ENCODE peak calls at places on chromosome 1, in five cellular contexts. One of them, this sample, is unnamed.

GRCh38 chr1:234853906-234854647 is 244.1 kb upstream of the IRF2BP2 start:
- DNase-seq in HepG2: no peak
- DNase-seq in K562: no peak
- DNase-seq in H1: no peak
- DNase-seq in GM12878: no peak
- DNase-seq in this sample: no peak

GRCh38 chr1:112713466-112714312 is 1.4 kb downstream of the PPM1J start:
- DNase-seq in H1: no peak
- DNase-seq in K562: no peak
- DNase-seq in HepG2: no peak
- DNase-seq in GM12878: no peak
- DNase-seq in this sample: no peak

GRCh38 chr1:150156868-150157603 is 7.3 kb downstream of the PLEKHO1 start:
- DNase-seq in K562: no peak
- DNase-seq in HepG2: no peak
- DNase-seq in GM12878: no peak
- DNase-seq in H1: no peak
- DNase-seq in this sample: no peak

GRCh38 chr1:38778521-38778920 is 81.1 kb downstream of the RRAGC start:
- DNase-seq in GM12878: no peak
- DNase-seq in H1: no peak
- DNase-seq in HepG2: no peak
- DNase-seq in K562: no peak
- DNase-seq in this sample: no peak

GRCh38 chr1:196407358-196408041 is 200.7 kb downstream of the KCNT2 start:
- DNase-seq in HepG2: no peak
- DNase-seq in GM12878: no peak
- DNase-seq in H1: no peak
- DNase-seq in K562: no peak
- DNase-seq in this sample: no peak

GRCh38 chr1:245045087-245045881 is 109.5 kb upstream of the KIF26B start:
- DNase-seq in HepG2: peak
- DNase-seq in K562: no peak
- DNase-seq in H1: no peak
- DNase-seq in GM12878: no peak
- DNase-seq in this sample: no peak

GRCh38 chr1:54401799-54402198 is 4.4 kb downstream of the SSBP3 start:
- DNase-seq in H1: no peak
- DNase-seq in HepG2: no peak
- DNase-seq in K562: no peak
- DNase-seq in GM12878: no peak
- DNase-seq in this sample: no peak

GRCh38 chr1:214205053-214205452 is 75.9 kb upstream of the SMYD2 start:
- DNase-seq in H1: no peak
- DNase-seq in HepG2: no peak
- DNase-seq in K562: no peak
- DNase-seq in GM12878: no peak
- DNase-seq in this sample: no peak

GRCh38 chr1:203354246-203354645 is 3.3 kb upstream of the FMOD start:
- DNase-seq in GM12878: no peak
- DNase-seq in K562: no peak
- DNase-seq in H1: no peak
- DNase-seq in HepG2: no peak
- DNase-seq in this sample: no peak

GRCh38 chr1:118989006-118989736 is 1.0 kb upstream of the TBX15 start:
- DNase-seq in GM12878: no peak
- DNase-seq in K562: no peak
- DNase-seq in H1: no peak
- DNase-seq in HepG2: no peak
- DNase-seq in this sample: no peak

GRCh38 chr1:25028910-25029599 is 99.0 kb upstream of the RUNX3 start:
- DNase-seq in HepG2: no peak
- DNase-seq in K562: no peak
- DNase-seq in GM12878: no peak
- DNase-seq in H1: no peak
- DNase-seq in this sample: no peak

GRCh38 chr1:11842154-11843041 is 5.2 kb downstream of the NPPA start:
- DNase-seq in H1: no peak
- DNase-seq in GM12878: peak
- DNase-seq in K562: peak
- DNase-seq in HepG2: peak
- DNase-seq in this sample: peak

GRCh38 chr1:70509996-70510876 is 99.2 kb downstream of the CTH start:
- DNase-seq in H1: no peak
- DNase-seq in GM12878: peak
- DNase-seq in HepG2: peak
- DNase-seq in K562: peak
- DNase-seq in this sample: peak

GRCh38 chr1:6003568-6004411 is 11.6 kb upstream of the NPHP4 start:
- DNase-seq in K562: no peak
- DNase-seq in HepG2: peak
- DNase-seq in H1: no peak
- DNase-seq in GM12878: no peak
- DNase-seq in this sample: peak

GRCh38 chr1:31781138-31782065 is 17.3 kb upstream of the ADGRB2 start:
- DNase-seq in HepG2: no peak
- DNase-seq in K562: peak
- DNase-seq in H1: no peak
- DNase-seq in GM12878: no peak
- DNase-seq in this sample: peak

GRCh38 chr1:50421366-50421748 is 1.9 kb downstream of the DMRTA2 start:
- DNase-seq in HepG2: no peak
- DNase-seq in H1: no peak
- DNase-seq in K562: no peak
- DNase-seq in GM12878: no peak
- DNase-seq in this sample: no peak

GRCh38 chr1:34879230-34879629 is 19.7 kb upstream of the SMIM12 start:
- DNase-seq in HepG2: peak
- DNase-seq in GM12878: no peak
- DNase-seq in H1: no peak
- DNase-seq in K562: no peak
- DNase-seq in this sample: no peak

GRCh38 chr1:168506204-168506819 is 37.5 kb downstream of the XCL2 start:
- DNase-seq in H1: no peak
- DNase-seq in HepG2: no peak
- DNase-seq in K562: no peak
- DNase-seq in GM12878: no peak
- DNase-seq in this sample: no peak

GRCh38 chr1:180988221-180988826 is 34.3 kb downstream of the STX6 start:
- DNase-seq in GM12878: no peak
- DNase-seq in H1: no peak
- DNase-seq in HepG2: peak
- DNase-seq in K562: no peak
- DNase-seq in this sample: no peak

GRCh38 chr1:171786534-171786933 is 5.1 kb downstream of the METTL13 start:
- DNase-seq in GM12878: no peak
- DNase-seq in H1: no peak
- DNase-seq in HepG2: no peak
- DNase-seq in K562: no peak
- DNase-seq in this sample: no peak

GRCh38 chr1:32066489-32066873 is 6.3 kb upstream of the TMEM39B start:
- DNase-seq in K562: no peak
- DNase-seq in GM12878: no peak
- DNase-seq in HepG2: no peak
- DNase-seq in H1: no peak
- DNase-seq in this sample: no peak

GRCh38 chr1:155981266-155982088 is 3.1 kb upstream of the ARHGEF2 start:
- DNase-seq in K562: peak
- DNase-seq in HepG2: peak
- DNase-seq in GM12878: no peak
- DNase-seq in H1: no peak
- DNase-seq in this sample: no peak

GRCh38 chr1:162391790-162392563 is 10.4 kb downstream of the C1orf226 start:
- DNase-seq in GM12878: no peak
- DNase-seq in H1: no peak
- DNase-seq in HepG2: peak
- DNase-seq in K562: peak
- DNase-seq in this sample: peak
- TF ChIP-seq TAF1 in GM12878: no peak
- TF ChIP-seq TAF1 in H1: no peak
- TF ChIP-seq TAF1 in HepG2: no peak
- TF ChIP-seq TAF1 in K562: no peak
- TF ChIP-seq TAF1 in this sample: no peak

DNA sequence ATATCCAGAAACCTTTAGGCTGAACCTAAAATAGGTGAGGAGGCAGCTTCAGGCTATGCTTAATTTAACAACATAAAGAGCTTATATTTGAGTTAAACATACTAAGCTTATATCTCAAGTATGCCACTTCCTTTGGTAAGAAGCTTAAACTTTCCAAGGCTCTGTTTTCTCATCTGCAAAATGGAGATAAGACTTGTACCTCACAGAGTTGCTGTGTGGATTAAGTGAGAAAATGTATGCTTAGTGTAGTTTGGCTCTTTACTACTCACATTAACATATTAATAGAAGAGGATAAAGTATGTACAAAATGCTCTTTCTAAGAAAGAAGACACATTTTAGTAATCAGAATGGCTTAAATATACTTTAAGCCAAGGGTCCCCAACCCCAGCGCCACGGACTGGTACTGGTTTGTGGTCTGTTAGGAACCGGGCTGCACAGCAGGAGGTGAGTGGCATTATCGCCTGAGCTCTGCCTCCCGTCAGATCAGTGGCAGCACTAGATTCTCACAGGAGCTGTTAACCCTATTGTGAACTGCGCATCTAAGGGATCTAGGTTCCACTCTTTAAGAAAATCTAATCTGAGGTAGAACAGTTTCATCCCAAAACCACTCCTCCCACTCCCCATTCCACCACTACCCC is 77.2 kb downstream of the HS2ST1 start:
- DNase-seq in GM12878: no peak
- DNase-seq in K562: no peak
- DNase-seq in HepG2: no peak
- DNase-seq in H1: no peak
- DNase-seq in this sample: no peak
- TF ChIP-seq MAX in GM12878: no peak
- TF ChIP-seq MAX in K562: no peak
- TF ChIP-seq MAX in HepG2: no peak
- TF ChIP-seq MAX in H1: no peak
- TF ChIP-seq MAX in this sample: no peak

GRCh38 chr1:2837316-2837715 is 35.8 kb upstream of the TTC34 start:
- DNase-seq in HepG2: no peak
- DNase-seq in GM12878: no peak
- DNase-seq in K562: no peak
- DNase-seq in H1: no peak
- DNase-seq in this sample: no peak

GRCh38 chr1:2836333-2836970 is 35.0 kb upstream of the TTC34 start:
- DNase-seq in HepG2: no peak
- DNase-seq in K562: no peak
- DNase-seq in H1: no peak
- DNase-seq in GM12878: no peak
- DNase-seq in this sample: no peak

GRCh38 chr1:2837823-2838222 is 36.3 kb upstream of the TTC34 start:
- DNase-seq in HepG2: no peak
- DNase-seq in H1: no peak
- DNase-seq in K562: no peak
- DNase-seq in GM12878: no peak
- DNase-seq in this sample: no peak

GRCh38 chr1:2835650-2836159 is 34.2 kb upstream of the TTC34 start:
- DNase-seq in HepG2: no peak
- DNase-seq in H1: no peak
- DNase-seq in GM12878: no peak
- DNase-seq in K562: no peak
- DNase-seq in this sample: no peak

DNA sequence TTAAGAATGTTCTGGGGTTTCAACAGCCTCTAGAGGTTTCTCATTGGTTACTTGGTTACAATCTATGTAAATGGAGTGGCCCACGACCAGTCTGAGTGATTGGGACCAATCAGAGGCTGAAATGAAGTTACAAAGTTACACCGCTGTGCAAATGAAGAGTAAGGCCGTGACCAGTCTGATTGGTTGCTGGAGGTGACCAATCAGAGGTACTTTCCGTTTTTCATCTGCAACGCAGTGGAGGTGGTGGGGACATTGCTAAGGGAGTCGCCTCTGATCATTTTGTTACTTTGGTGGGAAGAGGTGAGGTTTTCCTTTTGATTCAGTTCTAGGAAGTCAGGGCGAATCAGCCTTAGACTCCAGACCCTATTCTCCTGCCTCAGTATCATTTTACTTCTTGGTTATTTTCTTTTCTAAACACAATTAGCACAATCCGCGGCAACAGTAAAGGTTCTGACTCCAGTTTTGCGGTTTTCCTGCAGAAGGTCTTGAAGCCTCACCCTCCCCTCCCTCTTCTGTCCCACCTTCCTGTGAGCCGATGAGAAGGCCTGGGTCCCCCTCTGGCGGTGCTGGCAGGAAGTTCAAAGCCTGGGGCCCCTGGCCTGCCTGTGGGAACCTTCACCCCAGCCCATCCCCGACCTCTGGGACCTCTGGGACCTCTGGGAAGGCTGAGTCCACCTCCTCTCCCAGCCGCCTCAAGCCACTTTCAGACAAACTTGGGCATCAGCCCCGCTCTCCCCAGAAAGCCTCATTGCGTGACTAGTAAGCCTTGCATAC is 38.7 kb upstream of the TTC34 start:
- DNase-seq in HepG2: no peak
- DNase-seq in K562: peak
- DNase-seq in GM12878: no peak
- DNase-seq in H1: no peak
- DNase-seq in this sample: no peak
- TF ChIP-seq TAF1 in HepG2: no peak
- TF ChIP-seq TAF1 in K562: no peak
- TF ChIP-seq TAF1 in GM12878: no peak
- TF ChIP-seq TAF1 in H1: no peak
- TF ChIP-seq TAF1 in this sample: no peak

GRCh38 chr1:28136636-28137613 is 39.6 kb downstream of the PTAFR start:
- DNase-seq in HepG2: no peak
- DNase-seq in H1: no peak
- DNase-seq in GM12878: no peak
- DNase-seq in K562: no peak
- DNase-seq in this sample: no peak
- TF ChIP-seq MAX in HepG2: no peak
- TF ChIP-seq MAX in H1: no peak
- TF ChIP-seq MAX in GM12878: no peak
- TF ChIP-seq MAX in K562: no peak
- TF ChIP-seq MAX in this sample: no peak

DNA sequence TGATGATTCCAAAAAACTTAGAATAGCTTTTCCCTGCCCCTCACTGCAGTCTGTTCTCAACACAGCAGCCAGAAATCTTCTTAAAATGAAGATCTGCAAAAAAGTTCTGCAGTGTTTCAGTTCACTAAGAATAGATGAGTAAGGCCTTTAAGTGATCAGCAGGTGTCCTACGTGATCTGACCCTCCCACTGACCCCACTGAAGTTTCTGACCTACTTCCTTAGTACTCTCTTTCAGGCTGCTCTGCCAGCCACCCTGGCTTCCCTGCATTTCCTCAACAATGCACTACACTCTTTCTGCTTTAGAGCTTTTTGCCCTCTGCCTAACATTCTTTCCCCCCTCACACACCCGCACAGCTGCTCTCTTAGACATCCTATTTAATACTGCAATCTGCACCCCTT is 182.5 kb downstream of the AKT3 start:
- DNase-seq in GM12878: peak
- DNase-seq in HepG2: no peak
- DNase-seq in H1: no peak
- DNase-seq in K562: no peak
- DNase-seq in this sample: no peak
- TF ChIP-seq TAF1 in GM12878: no peak
- TF ChIP-seq TAF1 in HepG2: no peak
- TF ChIP-seq TAF1 in H1: no peak
- TF ChIP-seq TAF1 in K562: no peak
- TF ChIP-seq TAF1 in this sample: no peak